ENCODE peak calls at places on chromosomes 5 and 9, in six cellular contexts. E is HFF-Myc, L is type B pancreatic cell, G is RWPE1, T is heart right ventricle, K is AG10803. C is an unnamed sample.

GRCh38 chr9:4614627-4615026 is 47.5 kb upstream of the PLPP6 start:
- DNase-seq in E (no peak), T (no peak), L (no peak), K (peak; percentile 14), G (no peak), C (no peak)

GRCh38 chr5:108637110-108637509 is 110.6 kb upstream of the FER start:
- DNase-seq in L (no peak), E (no peak), T (no peak), G (peak; percentile 38), K (peak; percentile 62), C (no peak)

GRCh38 chr9:135340726-135341475 is 138.7 kb upstream of the PPP1R26 start:
- DNase-seq in E (no peak), L (no peak), G (no peak), T (no peak), K (no peak), C (no peak)

GRCh38 chr5:1542011-1542410 is 18.3 kb upstream of the LPCAT1 start:
- DNase-seq in E (no peak), G (no peak), K (peak; percentile 47), L (no peak), T (no peak), C (peak; percentile 19)

GRCh38 chr9:88992556-88992955 is 1.3 kb downstream of the S1PR3 start:
- DNase-seq in L (no peak), T (no peak), E (no peak), K (no peak), G (no peak), C (no peak)

GRCh38 chr9:133864011-133864410 is 125.9 kb upstream of the SARDH start:
- DNase-seq in E (no peak), L (no peak), T (no peak), G (no peak), K (no peak), C (no peak)

GRCh38 chr5:30574761-30575160 is 618.7 kb upstream of the CDH6 start:
- DNase-seq in G (no peak), T (no peak), L (no peak), E (no peak), K (no peak), C (no peak)

GRCh38 chr5:73826761-73827450 is 200.9 kb downstream of the ARHGEF28 start:
- DNase-seq in E (peak; percentile 48), K (peak; percentile 80), G (peak; percentile 77), T (no peak), L (no peak), C (no peak)

GRCh38 chr5:12704955-12705354 is 800.7 kb upstream of the CTNND2 start:
- DNase-seq in E (no peak), K (no peak), G (no peak), L (no peak), T (no peak), C (no peak)

GRCh38 chr9:105054488-105054887 is 126.5 kb upstream of the ABCA1 start:
- DNase-seq in G (peak; percentile 69), L (no peak), T (no peak), K (peak; percentile 86), E (no peak), C (no peak)

GRCh38 chr5:146906803-146907202 is 28.2 kb upstream of the PPP2R2B start:
- DNase-seq in E (no peak), T (no peak), G (no peak), K (no peak), L (no peak), C (no peak)

GRCh38 chr5:23484094-23484493 is 23.3 kb upstream of the PRDM9 start:
- DNase-seq in L (no peak), K (no peak), G (no peak), E (no peak), T (no peak), C (no peak)

GRCh38 chr5:77210091-77211012 is at the start of gene PDE8B:
- DNase-seq in G (no peak), T (no peak), L (no peak), E (no peak), K (no peak), C (no peak)

GRCh38 chr5:435961-436640 is 6.9 kb upstream of the EXOC3 start:
- DNase-seq in E (no peak), K (peak; percentile 39), L (no peak), G (peak; percentile 43), T (no peak), C (no peak)

GRCh38 chr5:167839065-167839464 is 452.4 kb upstream of the WWC1 start:
- DNase-seq in K (peak; percentile 63), T (no peak), G (peak; percentile 88), L (no peak), E (no peak), C (no peak)

GRCh38 chr5:40736103-40736875 is 19.5 kb downstream of the TTC33 start:
- DNase-seq in T (no peak), E (peak; percentile 47), G (peak; percentile 56), K (peak; percentile 54), L (no peak), C (no peak)

GRCh38 chr9:12764150-12764549 is 10.7 kb upstream of the LURAP1L start:
- DNase-seq in L (no peak), G (no peak), T (no peak), E (no peak), K (no peak), C (no peak)

GRCh38 chr5:180305481-180305880 is 13.6 kb upstream of the MAPK9 start:
- DNase-seq in G (no peak), T (no peak), E (no peak), L (no peak), K (no peak), C (no peak)

GRCh38 chr5:100904259-100904822 is 1.3 kb upstream of the ST8SIA4 start:
- DNase-seq in T (peak; percentile 17), L (no peak), E (no peak), K (no peak), G (no peak), C (no peak)

GRCh38 chr9:96663506-96664120 is 8.5 kb upstream of the PRXL2C start:
- DNase-seq in E (no peak), G (no peak), T (no peak), L (peak; percentile 50), K (no peak), C (peak; percentile 27)

GRCh38 chr9:131804826-131805225 is 65.0 kb upstream of the RAPGEF1 start:
- DNase-seq in E (no peak), L (no peak), K (no peak), G (no peak), T (no peak), C (no peak)

GRCh38 chr5:94969174-94969573 is 315.7 kb downstream of the MCTP1 start:
- DNase-seq in K (peak; percentile 4), L (no peak), T (no peak), E (no peak), G (peak; percentile 8), C (no peak)

GRCh38 chr5:5542654-5543053 is 120.2 kb downstream of the ICE1 start:
- DNase-seq in T (no peak), G (no peak), K (no peak), L (no peak), E (no peak), C (no peak)

GRCh38 chr5:68315679-68316271 is 100.2 kb downstream of the PIK3R1 start:
- DNase-seq in G (no peak), K (no peak), L (no peak), E (no peak), T (no peak), C (no peak)

GRCh38 chr9:20848490-20848889 is 164.4 kb downstream of the FOCAD start:
- DNase-seq in G (no peak), T (no peak), K (peak; percentile 51), E (no peak), L (no peak), C (no peak)

GRCh38 chr5:123645024-123645603 is 133.1 kb downstream of the CSNK1G3 start:
- DNase-seq in T (no peak), G (no peak), E (no peak), K (no peak), L (no peak), C (no peak)

GRCh38 chr9:87601175-87601574 is 103.5 kb downstream of the DAPK1 start:
- DNase-seq in G (no peak), E (no peak), L (no peak), T (no peak), K (no peak), C (no peak)

GRCh38 chr5:65142511-65143011 is 339.2 kb downstream of the ADAMTS6 start:
- DNase-seq in T (no peak), L (no peak), G (no peak), E (no peak), K (peak; percentile 86), C (no peak)

GRCh38 chr5:80852331-80853245 is 107.6 kb upstream of the RASGRF2 start:
- DNase-seq in L (no peak), K (peak; percentile 14), G (no peak), E (no peak), T (no peak), C (no peak)

GRCh38 chr5:1058549-1058945 is 49.9 kb downstream of the NKD2 start:
- DNase-seq in G (no peak), K (no peak), E (no peak), T (no peak), L (no peak), C (no peak)

GRCh38 chr9:1869843-1870242 is 145.3 kb upstream of the SMARCA2 start:
- DNase-seq in T (peak; percentile 6), G (no peak), L (no peak), E (no peak), K (no peak), C (no peak)

GRCh38 chr5:153496835-153497234 is 6.4 kb downstream of the GRIA1 start:
- DNase-seq in K (peak; percentile 50), L (no peak), E (no peak), T (peak; percentile 8), G (peak; percentile 67), C (no peak)
- TF ChIP-seq CTCF in K (peak; percentile 93), L (peak; percentile 80), E (peak; percentile 74), T (peak; percentile 80), G (peak; percentile 77), C (peak; percentile 81)

GRCh38 chr9:86487222-86487841 is 133.1 kb upstream of the TUT7 start:
- DNase-seq in K (peak; percentile 85), E (peak; percentile 47), T (no peak), L (no peak), G (peak; percentile 66), C (no peak)
- TF ChIP-seq CTCF in K (peak; percentile 76), E (peak; percentile 34), T (peak; percentile 73), L (peak; percentile 86), G (peak; percentile 49), C (peak; percentile 77)

GRCh38 chr5:149941795-149942194 is 2.8 kb downstream of the PDE6A start:
- DNase-seq in T (no peak), G (no peak), K (no peak), E (no peak), L (no peak), C (no peak)

GRCh38 chr5:149940077-149940574 is 4.5 kb downstream of the PDE6A start:
- DNase-seq in G (no peak), K (no peak), L (no peak), T (no peak), E (no peak), C (no peak)

GRCh38 chr5:149944666-149945065 is at the start of gene PDE6A:
- DNase-seq in L (no peak), K (no peak), E (no peak), G (no peak), T (no peak), C (no peak)

GRCh38 chr5:149940941-149941644 is 3.5 kb downstream of the PDE6A start:
- DNase-seq in L (no peak), K (no peak), G (no peak), E (no peak), T (no peak), C (no peak)

GRCh38 chr5:149942199-149942598 is 2.4 kb downstream of the PDE6A start:
- DNase-seq in G (no peak), T (no peak), L (no peak), E (no peak), K (no peak), C (no peak)
- TF ChIP-seq CTCF in G (no peak), T (no peak), L (peak; percentile 25), E (no peak), K (no peak), C (no peak)

GRCh38 chr9:9387511-9388115 is 1225.2 kb downstream of the PTPRD start:
- DNase-seq in G (no peak), L (no peak), T (no peak), K (no peak), E (no peak), C (no peak)
- TF ChIP-seq CTCF in G (no peak), L (no peak), T (no peak), K (no peak), E (no peak), C (no peak)